ENCODE peak calls at places on chromosomes 16 and 17, in seven cellular contexts. One of them, this sample, is unnamed.
A peak's percentile ranks its signal among the peaks of the same experiment; 100 is the strongest.

GRCh38 chr16:87832759-87833502 is 36.4 kb downstream of the SLC7A5 start:
- DNase-seq in coronary artery: no peak
- DNase-seq in A549: no peak
- DNase-seq in osteoblast: no peak
- DNase-seq in right cardiac atrium: no peak
- DNase-seq in fibroblast of lung: no peak
- DNase-seq in lower lobe of right lung: no peak
- DNase-seq in this sample: no peak

GRCh38 chr17:37661372-37662014 is 18.2 kb upstream of the DDX52 start:
- DNase-seq in coronary artery: no peak
- DNase-seq in A549: peak; percentile 45
- DNase-seq in osteoblast: no peak
- DNase-seq in right cardiac atrium: no peak
- DNase-seq in fibroblast of lung: no peak
- DNase-seq in lower lobe of right lung: no peak
- DNase-seq in this sample: no peak

GRCh38 chr16:69253796-69254426 is 57.2 kb upstream of the VPS4A start:
- DNase-seq in coronary artery: no peak
- DNase-seq in A549: no peak
- DNase-seq in osteoblast: no peak
- DNase-seq in right cardiac atrium: no peak
- DNase-seq in fibroblast of lung: no peak
- DNase-seq in lower lobe of right lung: no peak
- DNase-seq in this sample: no peak

GRCh38 chr17:7019839-7020519 is 2.9 kb upstream of the BCL6B start:
- DNase-seq in coronary artery: peak; percentile 87
- DNase-seq in A549: peak; percentile 94
- DNase-seq in osteoblast: peak; percentile 93
- DNase-seq in right cardiac atrium: peak; percentile 85
- DNase-seq in fibroblast of lung: peak; percentile 65
- DNase-seq in lower lobe of right lung: peak; percentile 66
- DNase-seq in this sample: peak; percentile 89

GRCh38 chr16:67227567-67227921 is 614 bp downstream of the TMEM208 start:
- DNase-seq in coronary artery: no peak
- DNase-seq in A549: no peak
- DNase-seq in osteoblast: no peak
- DNase-seq in right cardiac atrium: no peak
- DNase-seq in fibroblast of lung: no peak
- DNase-seq in lower lobe of right lung: no peak
- DNase-seq in this sample: no peak

GRCh38 chr16:11257131-11257938 is 1.3 kb upstream of the SOCS1 start:
- DNase-seq in coronary artery: no peak
- DNase-seq in A549: peak; percentile 91
- DNase-seq in osteoblast: peak; percentile 97
- DNase-seq in right cardiac atrium: peak; percentile 83
- DNase-seq in fibroblast of lung: peak; percentile 85
- DNase-seq in lower lobe of right lung: peak; percentile 78
- DNase-seq in this sample: peak; percentile 90

GRCh38 chr17:58693208-58693607 is 806 bp downstream of the RAD51C start:
- DNase-seq in coronary artery: no peak
- DNase-seq in A549: no peak
- DNase-seq in osteoblast: peak; percentile 23
- DNase-seq in right cardiac atrium: no peak
- DNase-seq in fibroblast of lung: peak; percentile 12
- DNase-seq in lower lobe of right lung: no peak
- DNase-seq in this sample: no peak

GRCh38 chr17:350706-351435 is 1.7 kb downstream of the RPH3AL start:
- DNase-seq in coronary artery: no peak
- DNase-seq in A549: peak; percentile 86
- DNase-seq in osteoblast: peak; percentile 93
- DNase-seq in right cardiac atrium: peak; percentile 91
- DNase-seq in fibroblast of lung: peak; percentile 53
- DNase-seq in lower lobe of right lung: peak; percentile 82
- DNase-seq in this sample: peak; percentile 48

GRCh38 chr17:79420318-79421243 is 190.3 kb downstream of the RBFOX3 start:
- DNase-seq in coronary artery: no peak
- DNase-seq in A549: peak; percentile 51
- DNase-seq in osteoblast: peak; percentile 91
- DNase-seq in right cardiac atrium: no peak
- DNase-seq in fibroblast of lung: peak; percentile 1
- DNase-seq in lower lobe of right lung: no peak
- DNase-seq in this sample: no peak

GRCh38 chr17:81189016-81189415 is 23.0 kb upstream of the AATK start:
- DNase-seq in coronary artery: no peak
- DNase-seq in A549: no peak
- DNase-seq in osteoblast: no peak
- DNase-seq in right cardiac atrium: peak; percentile 37
- DNase-seq in fibroblast of lung: no peak
- DNase-seq in lower lobe of right lung: no peak
- DNase-seq in this sample: no peak

GRCh38 chr17:66834919-66835454 is at the start of gene CACNG5:
- DNase-seq in coronary artery: no peak
- DNase-seq in A549: peak; percentile 57
- DNase-seq in osteoblast: peak; percentile 19
- DNase-seq in right cardiac atrium: no peak
- DNase-seq in fibroblast of lung: no peak
- DNase-seq in lower lobe of right lung: no peak
- DNase-seq in this sample: peak; percentile 99

GRCh38 chr17:66833201-66833600 is 1.7 kb upstream of the CACNG5 start:
- DNase-seq in coronary artery: no peak
- DNase-seq in A549: no peak
- DNase-seq in osteoblast: no peak
- DNase-seq in right cardiac atrium: no peak
- DNase-seq in fibroblast of lung: no peak
- DNase-seq in lower lobe of right lung: no peak
- DNase-seq in this sample: no peak

GRCh38 chr17:66836063-66837005 is 1.4 kb downstream of the CACNG5 start:
- DNase-seq in coronary artery: no peak
- DNase-seq in A549: no peak
- DNase-seq in osteoblast: no peak
- DNase-seq in right cardiac atrium: no peak
- DNase-seq in fibroblast of lung: no peak
- DNase-seq in lower lobe of right lung: no peak
- DNase-seq in this sample: no peak

GRCh38 chr17:66835476-66835875 is 559 bp downstream of the CACNG5 start:
- DNase-seq in coronary artery: no peak
- DNase-seq in A549: no peak
- DNase-seq in osteoblast: peak; percentile 53
- DNase-seq in right cardiac atrium: no peak
- DNase-seq in fibroblast of lung: no peak
- DNase-seq in lower lobe of right lung: no peak
- DNase-seq in this sample: peak; percentile 56

GRCh38 chr17:66834426-66834918 is 445 bp upstream of the CACNG5 start:
- DNase-seq in coronary artery: no peak
- DNase-seq in A549: no peak
- DNase-seq in osteoblast: peak; percentile 30
- DNase-seq in right cardiac atrium: no peak
- DNase-seq in fibroblast of lung: no peak
- DNase-seq in lower lobe of right lung: no peak
- DNase-seq in this sample: no peak
- H3K4me3 ChIP-seq in coronary artery: no peak overlapping the region
- H3K4me3 ChIP-seq in A549: peak overlapping the region; percentile 39
- H3K4me3 ChIP-seq in osteoblast: no peak overlapping the region
- H3K4me3 ChIP-seq in right cardiac atrium: no peak overlapping the region
- H3K4me3 ChIP-seq in fibroblast of lung: no peak overlapping the region
- H3K4me3 ChIP-seq in lower lobe of right lung: no peak overlapping the region
- H3K4me3 ChIP-seq in this sample: peak overlapping the region; percentile 34

GRCh38 chr16:50769-51591 is 2.4 kb downstream of the POLR3K start:
- DNase-seq in coronary artery: no peak
- DNase-seq in A549: no peak
- DNase-seq in osteoblast: no peak
- DNase-seq in right cardiac atrium: peak; percentile 8
- DNase-seq in fibroblast of lung: no peak
- DNase-seq in lower lobe of right lung: no peak
- DNase-seq in this sample: no peak
- H3K4me3 ChIP-seq in coronary artery: no peak overlapping the region
- H3K4me3 ChIP-seq in A549: no peak overlapping the region
- H3K4me3 ChIP-seq in osteoblast: no peak overlapping the region
- H3K4me3 ChIP-seq in right cardiac atrium: no peak overlapping the region
- H3K4me3 ChIP-seq in fibroblast of lung: no peak overlapping the region
- H3K4me3 ChIP-seq in lower lobe of right lung: no peak overlapping the region
- H3K4me3 ChIP-seq in this sample: no peak overlapping the region

DNA sequence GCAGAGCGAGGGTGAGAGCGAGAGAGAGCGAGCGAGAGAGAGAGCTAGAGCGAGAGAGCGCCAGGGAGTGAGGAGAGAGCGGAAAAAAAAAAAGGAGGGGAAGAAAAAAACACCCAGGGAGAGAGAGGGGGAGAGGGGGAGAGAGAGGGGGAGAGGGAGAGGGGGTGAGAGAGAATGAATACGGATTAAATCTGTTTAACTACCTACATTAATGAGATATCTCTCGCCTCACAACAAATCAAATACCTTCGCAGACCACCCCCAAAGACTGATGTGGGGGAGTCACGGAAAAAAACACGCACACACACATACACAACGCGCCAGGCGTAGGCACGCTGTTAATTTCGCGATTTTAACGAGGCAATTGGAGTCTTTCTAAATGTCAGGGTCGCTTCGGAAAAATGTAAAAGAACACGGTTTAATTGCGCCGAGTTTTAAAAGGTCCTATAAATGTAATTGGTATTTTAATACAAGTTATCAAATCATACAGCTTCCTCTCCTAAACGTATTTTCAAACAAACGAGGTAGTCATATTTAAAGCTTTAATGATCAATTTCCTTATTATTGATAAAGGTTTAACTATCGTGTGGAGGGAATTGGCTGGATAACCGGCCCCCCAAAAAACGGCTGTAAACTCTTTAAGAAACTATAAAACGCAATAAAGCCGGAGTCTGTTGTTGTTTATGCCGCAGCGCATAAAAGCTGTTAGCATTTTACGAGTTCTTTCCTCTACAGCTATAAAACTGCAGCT is at the start of gene HOXB8:
- DNase-seq in coronary artery: no peak
- DNase-seq in A549: no peak
- DNase-seq in osteoblast: no peak
- DNase-seq in right cardiac atrium: no peak
- DNase-seq in fibroblast of lung: no peak
- DNase-seq in lower lobe of right lung: no peak
- DNase-seq in this sample: no peak
- H3K4me3 ChIP-seq in coronary artery: peak within 1 kb of the TSS; percentile 41
- H3K4me3 ChIP-seq in A549: peak within 1 kb of the TSS; percentile 74
- H3K4me3 ChIP-seq in osteoblast: no peak within 1 kb of the TSS
- H3K4me3 ChIP-seq in right cardiac atrium: no peak within 1 kb of the TSS
- H3K4me3 ChIP-seq in fibroblast of lung: peak within 1 kb of the TSS; percentile 21
- H3K4me3 ChIP-seq in lower lobe of right lung: peak within 1 kb of the TSS; percentile 28
- H3K4me3 ChIP-seq in this sample: no peak within 1 kb of the TSS

DNA sequence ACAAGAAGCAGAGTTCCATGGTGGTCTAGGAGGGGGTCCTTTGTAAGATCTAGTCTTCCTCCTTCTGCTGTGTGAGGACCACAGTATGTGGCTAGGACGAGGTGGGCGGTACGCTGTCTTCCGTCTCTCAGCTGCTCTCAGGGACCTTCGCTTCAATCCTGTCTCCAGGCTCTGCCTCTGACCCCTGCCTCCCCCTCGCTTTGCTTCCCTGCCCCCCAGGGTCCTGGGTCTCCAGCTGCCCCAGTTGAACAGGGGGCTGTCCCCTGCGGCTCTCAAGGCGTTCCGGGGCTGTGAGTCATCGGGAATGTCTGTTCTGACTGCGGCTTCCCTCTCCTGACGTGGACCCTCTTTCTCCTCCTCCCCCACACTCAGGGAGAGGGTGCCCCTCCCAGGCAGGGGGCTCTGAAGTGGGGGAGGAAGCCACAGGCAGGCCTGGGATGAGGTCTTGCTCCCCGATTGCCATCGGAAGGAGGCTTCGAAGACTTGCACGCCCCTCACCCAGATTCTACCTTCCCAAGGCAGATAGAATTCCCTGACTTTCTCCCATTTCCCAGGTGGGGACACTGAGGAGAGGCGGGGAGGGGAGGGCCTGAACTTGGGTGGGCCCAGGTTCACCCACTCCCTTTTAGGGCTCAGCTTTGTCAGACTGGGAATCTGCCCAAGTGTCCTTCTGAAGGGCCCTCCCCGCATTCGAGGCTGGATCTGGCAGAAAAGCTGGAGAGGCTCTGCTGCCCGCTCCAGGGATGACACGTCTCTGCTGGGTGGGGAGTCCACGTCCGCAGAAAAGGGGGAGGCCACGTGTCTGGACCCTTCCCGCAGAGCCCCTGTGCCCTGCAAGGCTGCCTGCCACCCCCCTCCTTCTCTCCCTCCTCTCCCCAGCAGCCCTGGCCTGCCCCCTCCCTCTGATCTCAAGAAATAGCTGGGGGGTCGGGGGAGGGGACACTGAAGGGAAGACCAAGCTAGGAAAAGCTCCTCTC is 9.1 kb upstream of the COL1A1 start:
- DNase-seq in coronary artery: peak; percentile 95
- DNase-seq in A549: peak; percentile 85
- DNase-seq in osteoblast: peak; percentile 97
- DNase-seq in right cardiac atrium: peak; percentile 88
- DNase-seq in fibroblast of lung: peak; percentile 98
- DNase-seq in lower lobe of right lung: no peak
- DNase-seq in this sample: peak; percentile 86
- H3K4me3 ChIP-seq in coronary artery: peak overlapping the region; percentile 48
- H3K4me3 ChIP-seq in A549: no peak overlapping the region
- H3K4me3 ChIP-seq in osteoblast: peak overlapping the region; percentile 26
- H3K4me3 ChIP-seq in right cardiac atrium: no peak overlapping the region
- H3K4me3 ChIP-seq in fibroblast of lung: peak overlapping the region; percentile 30
- H3K4me3 ChIP-seq in lower lobe of right lung: no peak overlapping the region
- H3K4me3 ChIP-seq in this sample: no peak overlapping the region

This sample was measured in H7.